ENCODE peak calls at places on chromosomes 12 and 14, in seven cellular contexts. One of them, this sample, is unnamed.

GRCh38 chr12:95874452-95874851 is 15.7 kb downstream of the SNRPF start:
- DNase-seq in HFF-Myc: no peak
- DNase-seq in OCI-LY7: no peak
- DNase-seq in left lung: no peak
- DNase-seq in GM23338: peak
- DNase-seq in A549: no peak
- DNase-seq in lower lobe of right lung: no peak
- DNase-seq in this sample: no peak

GRCh38 chr14:58898655-58899316 is 261.0 kb downstream of the DACT1 start:
- DNase-seq in HFF-Myc: peak
- DNase-seq in OCI-LY7: no peak
- DNase-seq in left lung: no peak
- DNase-seq in GM23338: no peak
- DNase-seq in A549: no peak
- DNase-seq in lower lobe of right lung: no peak
- DNase-seq in this sample: peak

GRCh38 chr12:6337958-6338406 is 3.9 kb downstream of the TNFRSF1A start:
- DNase-seq in HFF-Myc: no peak
- DNase-seq in OCI-LY7: no peak
- DNase-seq in left lung: no peak
- DNase-seq in GM23338: no peak
- DNase-seq in A549: no peak
- DNase-seq in lower lobe of right lung: no peak
- DNase-seq in this sample: no peak

GRCh38 chr14:100341301-100342031 is 18.3 kb downstream of the SLC25A47 start:
- DNase-seq in HFF-Myc: peak
- DNase-seq in OCI-LY7: peak
- DNase-seq in left lung: peak
- DNase-seq in GM23338: no peak
- DNase-seq in A549: peak
- DNase-seq in lower lobe of right lung: peak
- DNase-seq in this sample: peak

GRCh38 chr12:45914090-45914489 is 76.3 kb downstream of the SCAF11 start:
- DNase-seq in HFF-Myc: peak
- DNase-seq in OCI-LY7: no peak
- DNase-seq in left lung: no peak
- DNase-seq in GM23338: peak
- DNase-seq in A549: no peak
- DNase-seq in lower lobe of right lung: no peak
- DNase-seq in this sample: peak

GRCh38 chr12:78087363-78087675 is 256.6 kb downstream of the NAV3 start:
- DNase-seq in HFF-Myc: no peak
- DNase-seq in OCI-LY7: no peak
- DNase-seq in left lung: no peak
- DNase-seq in GM23338: no peak
- DNase-seq in A549: no peak
- DNase-seq in lower lobe of right lung: no peak
- DNase-seq in this sample: no peak

GRCh38 chr12:118397693-118398440 is 21.5 kb downstream of the SUDS3 start:
- DNase-seq in HFF-Myc: no peak
- DNase-seq in OCI-LY7: no peak
- DNase-seq in left lung: no peak
- DNase-seq in GM23338: no peak
- DNase-seq in A549: no peak
- DNase-seq in lower lobe of right lung: no peak
- DNase-seq in this sample: no peak

GRCh38 chr12:57832966-57833365 is 13.6 kb downstream of the CTDSP2 start:
- DNase-seq in HFF-Myc: no peak
- DNase-seq in OCI-LY7: no peak
- DNase-seq in left lung: no peak
- DNase-seq in GM23338: peak
- DNase-seq in A549: no peak
- DNase-seq in lower lobe of right lung: no peak
- DNase-seq in this sample: no peak

GRCh38 chr12:108482717-108483212 is 32.3 kb upstream of the FICD start:
- DNase-seq in HFF-Myc: no peak
- DNase-seq in OCI-LY7: no peak
- DNase-seq in left lung: no peak
- DNase-seq in GM23338: peak
- DNase-seq in A549: no peak
- DNase-seq in lower lobe of right lung: no peak
- DNase-seq in this sample: no peak

GRCh38 chr12:32870716-32871115 is 25.9 kb downstream of the PKP2 start:
- DNase-seq in HFF-Myc: no peak
- DNase-seq in OCI-LY7: no peak
- DNase-seq in left lung: no peak
- DNase-seq in GM23338: no peak
- DNase-seq in A549: no peak
- DNase-seq in lower lobe of right lung: no peak
- DNase-seq in this sample: peak

GRCh38 chr14:61526405-61527312 is 168.7 kb upstream of the HIF1A start:
- DNase-seq in HFF-Myc: no peak
- DNase-seq in OCI-LY7: no peak
- DNase-seq in left lung: peak
- DNase-seq in GM23338: no peak
- DNase-seq in A549: no peak
- DNase-seq in lower lobe of right lung: peak
- DNase-seq in this sample: no peak

GRCh38 chr14:25136811-25137210 is 86.9 kb upstream of the STXBP6 start:
- DNase-seq in HFF-Myc: no peak
- DNase-seq in OCI-LY7: no peak
- DNase-seq in left lung: no peak
- DNase-seq in GM23338: no peak
- DNase-seq in A549: no peak
- DNase-seq in lower lobe of right lung: no peak
- DNase-seq in this sample: no peak

GRCh38 chr14:68506021-68506644 is 286.7 kb downstream of the ZFP36L1 start:
- DNase-seq in HFF-Myc: no peak
- DNase-seq in OCI-LY7: peak
- DNase-seq in left lung: no peak
- DNase-seq in GM23338: peak
- DNase-seq in A549: no peak
- DNase-seq in lower lobe of right lung: no peak
- DNase-seq in this sample: no peak

GRCh38 chr12:79674629-79675028 is 16.1 kb downstream of the PAWR start:
- DNase-seq in HFF-Myc: no peak
- DNase-seq in OCI-LY7: no peak
- DNase-seq in left lung: no peak
- DNase-seq in GM23338: no peak
- DNase-seq in A549: no peak
- DNase-seq in lower lobe of right lung: no peak
- DNase-seq in this sample: no peak

GRCh38 chr14:101604935-101605767 is 43.9 kb downstream of the DIO3 start:
- DNase-seq in HFF-Myc: no peak
- DNase-seq in OCI-LY7: no peak
- DNase-seq in left lung: no peak
- DNase-seq in GM23338: no peak
- DNase-seq in A549: no peak
- DNase-seq in lower lobe of right lung: no peak
- DNase-seq in this sample: no peak

GRCh38 chr14:53002576-53002975 is 51.7 kb upstream of the FERMT2 start:
- DNase-seq in HFF-Myc: no peak
- DNase-seq in OCI-LY7: peak
- DNase-seq in left lung: no peak
- DNase-seq in GM23338: no peak
- DNase-seq in A549: no peak
- DNase-seq in lower lobe of right lung: no peak
- DNase-seq in this sample: no peak

GRCh38 chr14:35285168-35285990 is 6.8 kb upstream of the PSMA6 start:
- DNase-seq in HFF-Myc: no peak
- DNase-seq in OCI-LY7: peak
- DNase-seq in left lung: no peak
- DNase-seq in GM23338: no peak
- DNase-seq in A549: no peak
- DNase-seq in lower lobe of right lung: no peak
- DNase-seq in this sample: no peak

GRCh38 chr14:91108941-91109611 is 4.8 kb upstream of the DGLUCY start:
- DNase-seq in HFF-Myc: no peak
- DNase-seq in OCI-LY7: no peak
- DNase-seq in left lung: no peak
- DNase-seq in GM23338: no peak
- DNase-seq in A549: no peak
- DNase-seq in lower lobe of right lung: peak
- DNase-seq in this sample: no peak

GRCh38 chr12:110913119-110914056 is 7.0 kb downstream of the MYL2 start:
- DNase-seq in HFF-Myc: no peak
- DNase-seq in OCI-LY7: peak
- DNase-seq in left lung: no peak
- DNase-seq in GM23338: no peak
- DNase-seq in A549: no peak
- DNase-seq in lower lobe of right lung: no peak
- DNase-seq in this sample: no peak

GRCh38 chr12:15522574-15523187 is 200.4 kb downstream of the PTPRO start:
- DNase-seq in HFF-Myc: no peak
- DNase-seq in OCI-LY7: peak
- DNase-seq in left lung: no peak
- DNase-seq in GM23338: peak
- DNase-seq in A549: peak
- DNase-seq in lower lobe of right lung: no peak
- DNase-seq in this sample: no peak

GRCh38 chr12:57620245-57620935 is 9.2 kb downstream of the ARHGEF25 start:
- DNase-seq in HFF-Myc: no peak
- DNase-seq in OCI-LY7: no peak
- DNase-seq in left lung: no peak
- DNase-seq in GM23338: no peak
- DNase-seq in A549: no peak
- DNase-seq in lower lobe of right lung: no peak
- DNase-seq in this sample: no peak

DNA sequence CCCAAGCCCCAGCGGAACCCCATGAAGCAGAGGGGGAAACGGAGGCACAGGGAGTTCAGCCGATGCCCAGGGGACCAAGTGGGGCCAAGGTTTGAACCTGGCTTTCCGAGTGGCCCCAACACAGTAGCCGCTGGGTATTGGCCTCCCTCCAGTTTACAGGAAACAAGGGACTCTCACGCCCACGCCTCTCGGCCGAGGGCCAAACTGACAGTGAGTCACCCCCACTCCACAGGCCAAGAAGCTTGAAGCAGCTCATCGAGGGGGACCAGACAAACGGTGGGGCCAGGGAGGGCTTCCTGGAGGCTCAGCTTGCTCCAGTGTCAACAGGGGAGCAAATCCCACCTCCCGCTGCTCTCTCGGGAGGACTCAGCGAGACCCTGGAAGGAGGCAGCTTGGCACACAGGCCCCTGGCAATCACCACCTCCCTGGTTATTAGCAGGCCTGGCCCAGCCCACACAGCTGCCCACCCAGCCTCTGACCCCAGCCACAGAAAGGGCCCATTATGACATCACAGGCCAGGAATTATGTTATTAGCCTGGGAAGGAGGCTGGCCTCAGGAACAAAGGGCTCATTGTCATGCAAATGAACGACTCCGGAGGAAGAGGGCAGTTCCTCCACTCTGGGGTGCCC is 54.6 kb downstream of the NCOR2 start:
- DNase-seq in HFF-Myc: peak
- DNase-seq in OCI-LY7: no peak
- DNase-seq in left lung: peak
- DNase-seq in GM23338: peak
- DNase-seq in A549: peak
- DNase-seq in lower lobe of right lung: peak
- DNase-seq in this sample: peak
- H3K4me3 ChIP-seq in HFF-Myc: peak
- H3K4me3 ChIP-seq in OCI-LY7: no peak
- H3K4me3 ChIP-seq in left lung: no peak
- H3K4me3 ChIP-seq in GM23338: peak
- H3K4me3 ChIP-seq in A549: no peak
- H3K4me3 ChIP-seq in lower lobe of right lung: no peak
- H3K4me3 ChIP-seq in this sample: no peak

GRCh38 chr14:39339003-39339402 is 93.2 kb downstream of the FBXO33 start:
- DNase-seq in HFF-Myc: no peak
- DNase-seq in OCI-LY7: no peak
- DNase-seq in left lung: no peak
- DNase-seq in GM23338: peak
- DNase-seq in A549: no peak
- DNase-seq in lower lobe of right lung: no peak
- DNase-seq in this sample: peak
- TF ChIP-seq CTCF in HFF-Myc: no peak
- TF ChIP-seq CTCF in OCI-LY7: no peak
- TF ChIP-seq CTCF in left lung: no peak
- TF ChIP-seq CTCF in GM23338: no peak
- TF ChIP-seq CTCF in A549: no peak
- TF ChIP-seq CTCF in lower lobe of right lung: no peak
- TF ChIP-seq CTCF in this sample: no peak

GRCh38 chr14:92455231-92455630 is 58.4 kb upstream of the RIN3 start:
- DNase-seq in HFF-Myc: no peak
- DNase-seq in OCI-LY7: no peak
- DNase-seq in left lung: no peak
- DNase-seq in GM23338: no peak
- DNase-seq in A549: no peak
- DNase-seq in lower lobe of right lung: no peak
- DNase-seq in this sample: no peak

GRCh38 chr14:92452471-92452870 is 61.1 kb upstream of the RIN3 start:
- DNase-seq in HFF-Myc: no peak
- DNase-seq in OCI-LY7: no peak
- DNase-seq in left lung: no peak
- DNase-seq in GM23338: no peak
- DNase-seq in A549: no peak
- DNase-seq in lower lobe of right lung: no peak
- DNase-seq in this sample: no peak

GRCh38 chr14:92451245-92451644 is 62.3 kb upstream of the RIN3 start:
- DNase-seq in HFF-Myc: no peak
- DNase-seq in OCI-LY7: no peak
- DNase-seq in left lung: no peak
- DNase-seq in GM23338: peak
- DNase-seq in A549: no peak
- DNase-seq in lower lobe of right lung: no peak
- DNase-seq in this sample: no peak

GRCh38 chr14:92451755-92452154 is 61.8 kb upstream of the RIN3 start:
- DNase-seq in HFF-Myc: no peak
- DNase-seq in OCI-LY7: no peak
- DNase-seq in left lung: no peak
- DNase-seq in GM23338: no peak
- DNase-seq in A549: no peak
- DNase-seq in lower lobe of right lung: no peak
- DNase-seq in this sample: no peak

DNA sequence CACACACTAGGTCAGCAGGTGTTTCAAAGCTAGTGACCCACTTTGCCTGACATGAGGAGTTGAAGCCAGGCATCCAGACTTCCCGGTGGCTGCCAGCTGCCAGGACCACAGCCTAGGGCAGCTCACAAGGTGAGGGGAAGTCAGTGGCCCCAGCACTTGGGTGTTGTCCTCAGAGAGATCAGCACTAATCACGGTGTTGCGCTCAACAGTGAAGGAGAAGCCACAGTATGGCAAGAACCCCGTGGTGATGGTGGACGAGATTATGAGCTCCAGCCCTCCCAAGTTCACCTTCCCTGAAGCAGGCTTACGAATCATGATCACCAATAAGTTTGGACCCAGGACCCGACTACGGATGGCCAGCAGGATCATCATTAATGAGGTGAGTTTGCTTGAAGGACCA is 59.9 kb upstream of the RIN3 start:
- DNase-seq in HFF-Myc: no peak
- DNase-seq in OCI-LY7: no peak
- DNase-seq in left lung: no peak
- DNase-seq in GM23338: no peak
- DNase-seq in A549: no peak
- DNase-seq in lower lobe of right lung: no peak
- DNase-seq in this sample: no peak
- H3K4me3 ChIP-seq in HFF-Myc: no peak
- H3K4me3 ChIP-seq in OCI-LY7: no peak
- H3K4me3 ChIP-seq in left lung: no peak
- H3K4me3 ChIP-seq in GM23338: no peak
- H3K4me3 ChIP-seq in A549: no peak
- H3K4me3 ChIP-seq in lower lobe of right lung: no peak
- H3K4me3 ChIP-seq in this sample: no peak

GRCh38 chr14:21868442-21869046 is 194.9 kb upstream of the OR4E1 start:
- DNase-seq in HFF-Myc: peak
- DNase-seq in OCI-LY7: peak
- DNase-seq in left lung: no peak
- DNase-seq in GM23338: peak
- DNase-seq in A549: peak
- DNase-seq in lower lobe of right lung: no peak
- DNase-seq in this sample: no peak
- TF ChIP-seq CTCF in HFF-Myc: peak
- TF ChIP-seq CTCF in OCI-LY7: peak
- TF ChIP-seq CTCF in left lung: no peak
- TF ChIP-seq CTCF in GM23338: peak
- TF ChIP-seq CTCF in A549: peak
- TF ChIP-seq CTCF in lower lobe of right lung: peak
- TF ChIP-seq CTCF in this sample: peak

This sample was measured in retinal pigment epithelial cell.